ENCODE peak calls at places on chromosomes 5 and 9, in nine cellular contexts. One of them, this sample, is unnamed.

GRCh38 chr5:67380431-67380830 is 183.8 kb upstream of the CD180 start:
- DNase-seq in endothelial cell: no peak
- DNase-seq in activated CD4-positive, CD25-positive, alpha-beta regulatory T cell: no peak
- DNase-seq in mammary epithelial cell: no peak
- DNase-seq in GM03348: no peak
- DNase-seq in AG08396: no peak
- DNase-seq in cardiac fibroblast: no peak
- DNase-seq in stimulated activated CD8-positive, alpha-beta memory T cell treated with anti-CD3 and anti-CD28 coated beads, Interleukin-7, amount 100 ng/mL, for 24 hours: no peak
- DNase-seq in type B pancreatic cell: no peak
- DNase-seq in this sample: no peak

GRCh38 chr5:138843789-138844461 is 31.2 kb downstream of the LRRTM2 start:
- DNase-seq in cardiac fibroblast: peak
- DNase-seq in mammary epithelial cell: peak
- DNase-seq in GM03348: peak
- DNase-seq in activated CD4-positive, CD25-positive, alpha-beta regulatory T cell: no peak
- DNase-seq in type B pancreatic cell: no peak
- DNase-seq in stimulated activated CD8-positive, alpha-beta memory T cell treated with anti-CD3 and anti-CD28 coated beads, Interleukin-7, amount 100 ng/mL, for 24 hours: no peak
- DNase-seq in endothelial cell: no peak
- DNase-seq in AG08396: no peak
- DNase-seq in this sample: no peak

GRCh38 chr9:72948906-72949582 is 3.8 kb downstream of the ALDH1A1 start:
- DNase-seq in AG08396: no peak
- DNase-seq in type B pancreatic cell: no peak
- DNase-seq in activated CD4-positive, CD25-positive, alpha-beta regulatory T cell: no peak
- DNase-seq in endothelial cell: no peak
- DNase-seq in GM03348: no peak
- DNase-seq in mammary epithelial cell: no peak
- DNase-seq in cardiac fibroblast: no peak
- DNase-seq in stimulated activated CD8-positive, alpha-beta memory T cell treated with anti-CD3 and anti-CD28 coated beads, Interleukin-7, amount 100 ng/mL, for 24 hours: no peak
- DNase-seq in this sample: no peak

GRCh38 chr9:98575379-98576346 is 133.1 kb downstream of the GABBR2 start:
- DNase-seq in type B pancreatic cell: no peak
- DNase-seq in endothelial cell: no peak
- DNase-seq in GM03348: peak
- DNase-seq in AG08396: peak
- DNase-seq in mammary epithelial cell: peak
- DNase-seq in activated CD4-positive, CD25-positive, alpha-beta regulatory T cell: no peak
- DNase-seq in cardiac fibroblast: peak
- DNase-seq in stimulated activated CD8-positive, alpha-beta memory T cell treated with anti-CD3 and anti-CD28 coated beads, Interleukin-7, amount 100 ng/mL, for 24 hours: no peak
- DNase-seq in this sample: peak

GRCh38 chr5:61301820-61302563 is 30.1 kb upstream of the ZSWIM6 start:
- DNase-seq in mammary epithelial cell: peak
- DNase-seq in AG08396: peak
- DNase-seq in activated CD4-positive, CD25-positive, alpha-beta regulatory T cell: no peak
- DNase-seq in type B pancreatic cell: no peak
- DNase-seq in GM03348: peak
- DNase-seq in endothelial cell: no peak
- DNase-seq in stimulated activated CD8-positive, alpha-beta memory T cell treated with anti-CD3 and anti-CD28 coated beads, Interleukin-7, amount 100 ng/mL, for 24 hours: no peak
- DNase-seq in cardiac fibroblast: peak
- DNase-seq in this sample: no peak

GRCh38 chr9:129140397-129141065 is 29.3 kb downstream of the PTPA start:
- DNase-seq in mammary epithelial cell: peak
- DNase-seq in activated CD4-positive, CD25-positive, alpha-beta regulatory T cell: no peak
- DNase-seq in stimulated activated CD8-positive, alpha-beta memory T cell treated with anti-CD3 and anti-CD28 coated beads, Interleukin-7, amount 100 ng/mL, for 24 hours: no peak
- DNase-seq in endothelial cell: peak
- DNase-seq in GM03348: peak
- DNase-seq in AG08396: no peak
- DNase-seq in cardiac fibroblast: no peak
- DNase-seq in type B pancreatic cell: no peak
- DNase-seq in this sample: peak

GRCh38 chr9:129283705-129284606 is 105.9 kb upstream of the IER5L start:
- DNase-seq in stimulated activated CD8-positive, alpha-beta memory T cell treated with anti-CD3 and anti-CD28 coated beads, Interleukin-7, amount 100 ng/mL, for 24 hours: no peak
- DNase-seq in endothelial cell: no peak
- DNase-seq in cardiac fibroblast: no peak
- DNase-seq in GM03348: peak
- DNase-seq in AG08396: no peak
- DNase-seq in activated CD4-positive, CD25-positive, alpha-beta regulatory T cell: no peak
- DNase-seq in mammary epithelial cell: no peak
- DNase-seq in type B pancreatic cell: peak
- DNase-seq in this sample: peak

GRCh38 chr9:121576281-121577075 is 75.0 kb upstream of the DAB2IP start:
- DNase-seq in AG08396: no peak
- DNase-seq in stimulated activated CD8-positive, alpha-beta memory T cell treated with anti-CD3 and anti-CD28 coated beads, Interleukin-7, amount 100 ng/mL, for 24 hours: no peak
- DNase-seq in type B pancreatic cell: no peak
- DNase-seq in endothelial cell: no peak
- DNase-seq in cardiac fibroblast: no peak
- DNase-seq in GM03348: no peak
- DNase-seq in activated CD4-positive, CD25-positive, alpha-beta regulatory T cell: no peak
- DNase-seq in mammary epithelial cell: no peak
- DNase-seq in this sample: no peak

GRCh38 chr9:77748214-77748772 is 100.2 kb upstream of the GNA14 start:
- DNase-seq in GM03348: no peak
- DNase-seq in activated CD4-positive, CD25-positive, alpha-beta regulatory T cell: no peak
- DNase-seq in cardiac fibroblast: no peak
- DNase-seq in endothelial cell: no peak
- DNase-seq in AG08396: no peak
- DNase-seq in stimulated activated CD8-positive, alpha-beta memory T cell treated with anti-CD3 and anti-CD28 coated beads, Interleukin-7, amount 100 ng/mL, for 24 hours: no peak
- DNase-seq in type B pancreatic cell: no peak
- DNase-seq in mammary epithelial cell: no peak
- DNase-seq in this sample: no peak

GRCh38 chr5:139669681-139670368 is 21.7 kb downstream of the CXXC5 start:
- DNase-seq in mammary epithelial cell: no peak
- DNase-seq in cardiac fibroblast: no peak
- DNase-seq in stimulated activated CD8-positive, alpha-beta memory T cell treated with anti-CD3 and anti-CD28 coated beads, Interleukin-7, amount 100 ng/mL, for 24 hours: no peak
- DNase-seq in type B pancreatic cell: no peak
- DNase-seq in GM03348: no peak
- DNase-seq in activated CD4-positive, CD25-positive, alpha-beta regulatory T cell: no peak
- DNase-seq in endothelial cell: no peak
- DNase-seq in AG08396: no peak
- DNase-seq in this sample: peak

GRCh38 chr9:120619751-120620655 is 40.0 kb upstream of the CDK5RAP2 start:
- DNase-seq in activated CD4-positive, CD25-positive, alpha-beta regulatory T cell: no peak
- DNase-seq in stimulated activated CD8-positive, alpha-beta memory T cell treated with anti-CD3 and anti-CD28 coated beads, Interleukin-7, amount 100 ng/mL, for 24 hours: peak
- DNase-seq in cardiac fibroblast: peak
- DNase-seq in mammary epithelial cell: peak
- DNase-seq in AG08396: peak
- DNase-seq in endothelial cell: peak
- DNase-seq in GM03348: peak
- DNase-seq in type B pancreatic cell: no peak
- DNase-seq in this sample: no peak

GRCh38 chr9:98075332-98075805 is 18.8 kb downstream of the NANS start:
- DNase-seq in stimulated activated CD8-positive, alpha-beta memory T cell treated with anti-CD3 and anti-CD28 coated beads, Interleukin-7, amount 100 ng/mL, for 24 hours: no peak
- DNase-seq in cardiac fibroblast: peak
- DNase-seq in type B pancreatic cell: no peak
- DNase-seq in mammary epithelial cell: peak
- DNase-seq in endothelial cell: no peak
- DNase-seq in AG08396: peak
- DNase-seq in GM03348: peak
- DNase-seq in activated CD4-positive, CD25-positive, alpha-beta regulatory T cell: no peak
- DNase-seq in this sample: no peak

GRCh38 chr5:55969956-55970355 is 24.8 kb downstream of the IL6ST start:
- DNase-seq in type B pancreatic cell: no peak
- DNase-seq in stimulated activated CD8-positive, alpha-beta memory T cell treated with anti-CD3 and anti-CD28 coated beads, Interleukin-7, amount 100 ng/mL, for 24 hours: no peak
- DNase-seq in endothelial cell: no peak
- DNase-seq in mammary epithelial cell: no peak
- DNase-seq in cardiac fibroblast: peak
- DNase-seq in GM03348: peak
- DNase-seq in AG08396: peak
- DNase-seq in activated CD4-positive, CD25-positive, alpha-beta regulatory T cell: no peak
- DNase-seq in this sample: no peak

GRCh38 chr9:68619056-68619455 is 78.4 kb upstream of the TMEM252 start:
- DNase-seq in type B pancreatic cell: no peak
- DNase-seq in activated CD4-positive, CD25-positive, alpha-beta regulatory T cell: no peak
- DNase-seq in cardiac fibroblast: no peak
- DNase-seq in endothelial cell: no peak
- DNase-seq in mammary epithelial cell: no peak
- DNase-seq in GM03348: no peak
- DNase-seq in stimulated activated CD8-positive, alpha-beta memory T cell treated with anti-CD3 and anti-CD28 coated beads, Interleukin-7, amount 100 ng/mL, for 24 hours: no peak
- DNase-seq in AG08396: no peak
- DNase-seq in this sample: no peak

GRCh38 chr5:172542651-172543131 is 88.4 kb upstream of the SH3PXD2B start:
- DNase-seq in AG08396: no peak
- DNase-seq in GM03348: no peak
- DNase-seq in activated CD4-positive, CD25-positive, alpha-beta regulatory T cell: no peak
- DNase-seq in endothelial cell: no peak
- DNase-seq in type B pancreatic cell: peak
- DNase-seq in cardiac fibroblast: no peak
- DNase-seq in mammary epithelial cell: no peak
- DNase-seq in stimulated activated CD8-positive, alpha-beta memory T cell treated with anti-CD3 and anti-CD28 coated beads, Interleukin-7, amount 100 ng/mL, for 24 hours: no peak
- DNase-seq in this sample: no peak

GRCh38 chr9:17824191-17824926 is 245.5 kb downstream of the SH3GL2 start:
- DNase-seq in endothelial cell: no peak
- DNase-seq in cardiac fibroblast: no peak
- DNase-seq in mammary epithelial cell: no peak
- DNase-seq in activated CD4-positive, CD25-positive, alpha-beta regulatory T cell: no peak
- DNase-seq in stimulated activated CD8-positive, alpha-beta memory T cell treated with anti-CD3 and anti-CD28 coated beads, Interleukin-7, amount 100 ng/mL, for 24 hours: no peak
- DNase-seq in AG08396: no peak
- DNase-seq in GM03348: no peak
- DNase-seq in type B pancreatic cell: no peak
- DNase-seq in this sample: no peak

GRCh38 chr9:86434039-86434726 is 80.0 kb upstream of the TUT7 start:
- DNase-seq in AG08396: peak
- DNase-seq in type B pancreatic cell: no peak
- DNase-seq in endothelial cell: peak
- DNase-seq in mammary epithelial cell: peak
- DNase-seq in stimulated activated CD8-positive, alpha-beta memory T cell treated with anti-CD3 and anti-CD28 coated beads, Interleukin-7, amount 100 ng/mL, for 24 hours: no peak
- DNase-seq in activated CD4-positive, CD25-positive, alpha-beta regulatory T cell: no peak
- DNase-seq in cardiac fibroblast: peak
- DNase-seq in GM03348: peak
- DNase-seq in this sample: no peak

GRCh38 chr5:122959740-122960450 is 76.6 kb downstream of the PPIC start:
- DNase-seq in type B pancreatic cell: no peak
- DNase-seq in cardiac fibroblast: no peak
- DNase-seq in GM03348: no peak
- DNase-seq in AG08396: no peak
- DNase-seq in activated CD4-positive, CD25-positive, alpha-beta regulatory T cell: no peak
- DNase-seq in stimulated activated CD8-positive, alpha-beta memory T cell treated with anti-CD3 and anti-CD28 coated beads, Interleukin-7, amount 100 ng/mL, for 24 hours: no peak
- DNase-seq in endothelial cell: no peak
- DNase-seq in mammary epithelial cell: no peak
- DNase-seq in this sample: no peak

GRCh38 chr9:121340676-121341392 is 29.2 kb downstream of the STOM start:
- DNase-seq in AG08396: no peak
- DNase-seq in cardiac fibroblast: no peak
- DNase-seq in endothelial cell: no peak
- DNase-seq in stimulated activated CD8-positive, alpha-beta memory T cell treated with anti-CD3 and anti-CD28 coated beads, Interleukin-7, amount 100 ng/mL, for 24 hours: no peak
- DNase-seq in type B pancreatic cell: no peak
- DNase-seq in activated CD4-positive, CD25-positive, alpha-beta regulatory T cell: no peak
- DNase-seq in mammary epithelial cell: no peak
- DNase-seq in GM03348: no peak
- DNase-seq in this sample: no peak

GRCh38 chr9:96460470-96460869 is 10.5 kb downstream of the HABP4 start:
- DNase-seq in activated CD4-positive, CD25-positive, alpha-beta regulatory T cell: no peak
- DNase-seq in cardiac fibroblast: no peak
- DNase-seq in endothelial cell: no peak
- DNase-seq in stimulated activated CD8-positive, alpha-beta memory T cell treated with anti-CD3 and anti-CD28 coated beads, Interleukin-7, amount 100 ng/mL, for 24 hours: no peak
- DNase-seq in type B pancreatic cell: no peak
- DNase-seq in GM03348: peak
- DNase-seq in AG08396: no peak
- DNase-seq in mammary epithelial cell: no peak
- DNase-seq in this sample: no peak

GRCh38 chr9:114387678-114388431 is at the start of gene AKNA:
- DNase-seq in mammary epithelial cell: peak
- DNase-seq in stimulated activated CD8-positive, alpha-beta memory T cell treated with anti-CD3 and anti-CD28 coated beads, Interleukin-7, amount 100 ng/mL, for 24 hours: peak
- DNase-seq in type B pancreatic cell: peak
- DNase-seq in endothelial cell: peak
- DNase-seq in cardiac fibroblast: peak
- DNase-seq in AG08396: peak
- DNase-seq in GM03348: peak
- DNase-seq in activated CD4-positive, CD25-positive, alpha-beta regulatory T cell: peak
- DNase-seq in this sample: peak

GRCh38 chr5:55905251-55905650 is 54.1 kb downstream of the IL31RA start:
- DNase-seq in mammary epithelial cell: no peak
- DNase-seq in stimulated activated CD8-positive, alpha-beta memory T cell treated with anti-CD3 and anti-CD28 coated beads, Interleukin-7, amount 100 ng/mL, for 24 hours: no peak
- DNase-seq in AG08396: no peak
- DNase-seq in GM03348: no peak
- DNase-seq in type B pancreatic cell: no peak
- DNase-seq in endothelial cell: no peak
- DNase-seq in activated CD4-positive, CD25-positive, alpha-beta regulatory T cell: no peak
- DNase-seq in cardiac fibroblast: no peak
- DNase-seq in this sample: no peak

GRCh38 chr5:112004867-112005532 is 248.0 kb upstream of the NREP start:
- DNase-seq in endothelial cell: no peak
- DNase-seq in cardiac fibroblast: peak
- DNase-seq in activated CD4-positive, CD25-positive, alpha-beta regulatory T cell: no peak
- DNase-seq in GM03348: peak
- DNase-seq in AG08396: peak
- DNase-seq in mammary epithelial cell: peak
- DNase-seq in stimulated activated CD8-positive, alpha-beta memory T cell treated with anti-CD3 and anti-CD28 coated beads, Interleukin-7, amount 100 ng/mL, for 24 hours: no peak
- DNase-seq in type B pancreatic cell: no peak
- DNase-seq in this sample: no peak

GRCh38 chr5:178108966-178109365 is 4.4 kb upstream of the N4BP3 start:
- DNase-seq in GM03348: no peak
- DNase-seq in cardiac fibroblast: no peak
- DNase-seq in stimulated activated CD8-positive, alpha-beta memory T cell treated with anti-CD3 and anti-CD28 coated beads, Interleukin-7, amount 100 ng/mL, for 24 hours: no peak
- DNase-seq in AG08396: no peak
- DNase-seq in activated CD4-positive, CD25-positive, alpha-beta regulatory T cell: no peak
- DNase-seq in type B pancreatic cell: no peak
- DNase-seq in mammary epithelial cell: no peak
- DNase-seq in endothelial cell: no peak
- DNase-seq in this sample: no peak

GRCh38 chr5:63055421-63055820 is 476.8 kb downstream of the LRRC70 start:
- DNase-seq in type B pancreatic cell: no peak
- DNase-seq in stimulated activated CD8-positive, alpha-beta memory T cell treated with anti-CD3 and anti-CD28 coated beads, Interleukin-7, amount 100 ng/mL, for 24 hours: no peak
- DNase-seq in activated CD4-positive, CD25-positive, alpha-beta regulatory T cell: no peak
- DNase-seq in mammary epithelial cell: no peak
- DNase-seq in endothelial cell: no peak
- DNase-seq in GM03348: no peak
- DNase-seq in cardiac fibroblast: no peak
- DNase-seq in AG08396: no peak
- DNase-seq in this sample: no peak

GRCh38 chr9:3848445-3849114 is 322.8 kb upstream of the RFX3 start:
- DNase-seq in cardiac fibroblast: peak
- DNase-seq in stimulated activated CD8-positive, alpha-beta memory T cell treated with anti-CD3 and anti-CD28 coated beads, Interleukin-7, amount 100 ng/mL, for 24 hours: no peak
- DNase-seq in endothelial cell: peak
- DNase-seq in activated CD4-positive, CD25-positive, alpha-beta regulatory T cell: no peak
- DNase-seq in mammary epithelial cell: peak
- DNase-seq in AG08396: no peak
- DNase-seq in GM03348: no peak
- DNase-seq in type B pancreatic cell: no peak
- DNase-seq in this sample: no peak

GRCh38 chr5:73130811-73131210 is 10.4 kb downstream of the TMEM171 start:
- DNase-seq in type B pancreatic cell: no peak
- DNase-seq in endothelial cell: no peak
- DNase-seq in stimulated activated CD8-positive, alpha-beta memory T cell treated with anti-CD3 and anti-CD28 coated beads, Interleukin-7, amount 100 ng/mL, for 24 hours: no peak
- DNase-seq in cardiac fibroblast: no peak
- DNase-seq in GM03348: no peak
- DNase-seq in AG08396: no peak
- DNase-seq in activated CD4-positive, CD25-positive, alpha-beta regulatory T cell: no peak
- DNase-seq in mammary epithelial cell: no peak
- DNase-seq in this sample: no peak

This sample was measured in activated naive CD8-positive, alpha-beta T cell treated with anti-CD3 and anti-CD28 coated beads, Interleukin-2, amount 10 ng/mL, durations not matched to agents 7 days and 5 days.